ENCODE peak calls at places on chromosomes 4 and X, in ten cellular contexts. One of them, this sample, is unnamed.

GRCh38 chr4:124325676-124326075 is 386.9 kb downstream of the ANKRD50 start:
- DNase-seq in tibial artery: no peak
- DNase-seq in immature natural killer cell: no peak
- DNase-seq in H9: no peak
- DNase-seq in SW480: no peak
- DNase-seq in stomach: no peak
- DNase-seq in H54: no peak
- DNase-seq in hepatocyte: no peak
- DNase-seq in sciatic nerve: no peak
- DNase-seq in frontal cortex: no peak
- DNase-seq in this sample: no peak

GRCh38 chr4:68498413-68499007 is 51.2 kb downstream of the TMPRSS11E start:
- DNase-seq in tibial artery: peak; percentile 32
- DNase-seq in immature natural killer cell: peak; percentile 26
- DNase-seq in H9: peak; percentile 60
- DNase-seq in SW480: peak; percentile 54
- DNase-seq in stomach: peak; percentile 70
- DNase-seq in H54: no peak
- DNase-seq in hepatocyte: peak; percentile 84
- DNase-seq in sciatic nerve: no peak
- DNase-seq in frontal cortex: peak; percentile 9
- DNase-seq in this sample: peak; percentile 9

GRCh38 chr4:38759077-38759789 is 23.6 kb downstream of the TLR10 start:
- DNase-seq in tibial artery: peak; percentile 45
- DNase-seq in immature natural killer cell: peak; percentile 52
- DNase-seq in H9: peak; percentile 67
- DNase-seq in SW480: peak; percentile 43
- DNase-seq in stomach: peak; percentile 52
- DNase-seq in H54: no peak
- DNase-seq in hepatocyte: peak; percentile 71
- DNase-seq in sciatic nerve: peak; percentile 85
- DNase-seq in frontal cortex: peak; percentile 66
- DNase-seq in this sample: no peak

GRCh38 chrX:41984628-41985027 is 61.3 kb upstream of the CASK start:
- DNase-seq in tibial artery: no peak
- DNase-seq in immature natural killer cell: no peak
- DNase-seq in H9: no peak
- DNase-seq in SW480: peak; percentile 82
- DNase-seq in stomach: no peak
- DNase-seq in H54: no peak
- DNase-seq in hepatocyte: peak; percentile 37
- DNase-seq in sciatic nerve: no peak
- DNase-seq in frontal cortex: no peak
- DNase-seq in this sample: no peak

GRCh38 chrX:53476371-53476770 is 42.2 kb upstream of the HSD17B10 start:
- DNase-seq in tibial artery: no peak
- DNase-seq in immature natural killer cell: no peak
- DNase-seq in H9: no peak
- DNase-seq in SW480: peak; percentile 5
- DNase-seq in stomach: no peak
- DNase-seq in H54: no peak
- DNase-seq in hepatocyte: no peak
- DNase-seq in sciatic nerve: no peak
- DNase-seq in frontal cortex: no peak
- DNase-seq in this sample: no peak

GRCh38 chr4:24382381-24382780 is 202.0 kb downstream of the DHX15 start:
- DNase-seq in tibial artery: no peak
- DNase-seq in immature natural killer cell: no peak
- DNase-seq in H9: no peak
- DNase-seq in SW480: peak; percentile 35
- DNase-seq in stomach: no peak
- DNase-seq in H54: peak; percentile 5
- DNase-seq in hepatocyte: peak; percentile 48
- DNase-seq in sciatic nerve: no peak
- DNase-seq in frontal cortex: no peak
- DNase-seq in this sample: no peak

GRCh38 chrX:29488919-29489318 is 726.4 kb upstream of the MAGEB2 start:
- DNase-seq in tibial artery: no peak
- DNase-seq in immature natural killer cell: no peak
- DNase-seq in H9: no peak
- DNase-seq in SW480: no peak
- DNase-seq in stomach: no peak
- DNase-seq in H54: no peak
- DNase-seq in hepatocyte: no peak
- DNase-seq in sciatic nerve: no peak
- DNase-seq in frontal cortex: no peak
- DNase-seq in this sample: no peak

GRCh38 chrX:46665232-46666162 is 91.9 kb downstream of the CHST7 start:
- DNase-seq in tibial artery: no peak
- DNase-seq in immature natural killer cell: no peak
- DNase-seq in H9: no peak
- DNase-seq in SW480: no peak
- DNase-seq in stomach: no peak
- DNase-seq in H54: no peak
- DNase-seq in hepatocyte: no peak
- DNase-seq in sciatic nerve: no peak
- DNase-seq in frontal cortex: no peak
- DNase-seq in this sample: no peak

GRCh38 chr4:5784960-5785611 is 74.1 kb downstream of the EVC start:
- DNase-seq in tibial artery: no peak
- DNase-seq in immature natural killer cell: no peak
- DNase-seq in H9: peak; percentile 48
- DNase-seq in SW480: no peak
- DNase-seq in stomach: no peak
- DNase-seq in H54: no peak
- DNase-seq in hepatocyte: no peak
- DNase-seq in sciatic nerve: no peak
- DNase-seq in frontal cortex: no peak
- DNase-seq in this sample: no peak

GRCh38 chrX:128781506-128781905 is 729.3 kb upstream of the ACTRT1 start:
- DNase-seq in tibial artery: no peak
- DNase-seq in immature natural killer cell: no peak
- DNase-seq in H9: peak; percentile 57
- DNase-seq in SW480: peak; percentile 17
- DNase-seq in stomach: peak; percentile 40
- DNase-seq in H54: peak; percentile 6
- DNase-seq in hepatocyte: peak; percentile 49
- DNase-seq in sciatic nerve: no peak
- DNase-seq in frontal cortex: peak; percentile 1
- DNase-seq in this sample: no peak

GRCh38 chr4:101282076-101282844 is 65.1 kb downstream of the PPP3CA start:
- DNase-seq in tibial artery: peak; percentile 28
- DNase-seq in immature natural killer cell: peak; percentile 18
- DNase-seq in H9: peak; percentile 38
- DNase-seq in SW480: no peak
- DNase-seq in stomach: peak; percentile 27
- DNase-seq in H54: no peak
- DNase-seq in hepatocyte: no peak
- DNase-seq in sciatic nerve: no peak
- DNase-seq in frontal cortex: no peak
- DNase-seq in this sample: no peak

GRCh38 chrX:22105231-22105630 is 73.1 kb downstream of the PHEX start:
- DNase-seq in tibial artery: no peak
- DNase-seq in immature natural killer cell: no peak
- DNase-seq in H9: no peak
- DNase-seq in SW480: no peak
- DNase-seq in stomach: no peak
- DNase-seq in H54: no peak
- DNase-seq in hepatocyte: no peak
- DNase-seq in sciatic nerve: no peak
- DNase-seq in frontal cortex: no peak
- DNase-seq in this sample: no peak

GRCh38 chr4:185813133-185813532 is 1.1 kb upstream of the SORBS2 start:
- DNase-seq in tibial artery: no peak
- DNase-seq in immature natural killer cell: no peak
- DNase-seq in H9: no peak
- DNase-seq in SW480: no peak
- DNase-seq in stomach: no peak
- DNase-seq in H54: no peak
- DNase-seq in hepatocyte: no peak
- DNase-seq in sciatic nerve: no peak
- DNase-seq in frontal cortex: no peak
- DNase-seq in this sample: no peak

GRCh38 chr4:80307774-80308465 is 27.6 kb upstream of the CFAP299 start:
- DNase-seq in tibial artery: no peak
- DNase-seq in immature natural killer cell: no peak
- DNase-seq in H9: no peak
- DNase-seq in SW480: no peak
- DNase-seq in stomach: no peak
- DNase-seq in H54: no peak
- DNase-seq in hepatocyte: no peak
- DNase-seq in sciatic nerve: no peak
- DNase-seq in frontal cortex: peak; percentile 23
- DNase-seq in this sample: peak; percentile 35

GRCh38 chr4:140943887-140944515 is 187.8 kb upstream of the TBC1D9 start:
- DNase-seq in tibial artery: no peak
- DNase-seq in immature natural killer cell: no peak
- DNase-seq in H9: no peak
- DNase-seq in SW480: no peak
- DNase-seq in stomach: no peak
- DNase-seq in H54: no peak
- DNase-seq in hepatocyte: no peak
- DNase-seq in sciatic nerve: no peak
- DNase-seq in frontal cortex: no peak
- DNase-seq in this sample: no peak

GRCh38 chr4:41890085-41890484 is 45.1 kb upstream of the TMEM33 start:
- DNase-seq in tibial artery: no peak
- DNase-seq in immature natural killer cell: no peak
- DNase-seq in H9: no peak
- DNase-seq in SW480: no peak
- DNase-seq in stomach: no peak
- DNase-seq in H54: no peak
- DNase-seq in hepatocyte: no peak
- DNase-seq in sciatic nerve: no peak
- DNase-seq in frontal cortex: no peak
- DNase-seq in this sample: no peak

GRCh38 chr4:97990409-97990808 is 152.9 kb downstream of the STPG2 start:
- DNase-seq in tibial artery: no peak
- DNase-seq in immature natural killer cell: no peak
- DNase-seq in H9: no peak
- DNase-seq in SW480: no peak
- DNase-seq in stomach: no peak
- DNase-seq in H54: no peak
- DNase-seq in hepatocyte: no peak
- DNase-seq in sciatic nerve: no peak
- DNase-seq in frontal cortex: no peak
- DNase-seq in this sample: no peak

GRCh38 chr4:48271048-48271452 is 1.4 kb upstream of the TEC start:
- DNase-seq in tibial artery: no peak
- DNase-seq in immature natural killer cell: no peak
- DNase-seq in H9: no peak
- DNase-seq in SW480: no peak
- DNase-seq in stomach: no peak
- DNase-seq in H54: no peak
- DNase-seq in hepatocyte: no peak
- DNase-seq in sciatic nerve: no peak
- DNase-seq in frontal cortex: no peak
- DNase-seq in this sample: no peak